ENCODE peak calls at places on chromosome 2, in ten cellular contexts. O is HFF-Myc, N is H9, R is GM10248, M is MCF 10A, K is thyroid gland, F is mammary epithelial cell, G is fibroblast of mammary gland, X is lower leg skin, D is fibroblast of the aortic adventitia. I is an unnamed sample.
A peak's percentile ranks its signal among the peaks of the same experiment; 100 is the strongest.

GRCh38 chr2:53770264-53770663 is 2.7 kb downstream of the CHAC2 start:
- DNase-seq in O (no peak), N (no peak), R (no peak), M (peak; percentile 58), K (no peak), F (peak; percentile 65), G (no peak), X (no peak), D (no peak), I (no peak)

GRCh38 chr2:166180951-166181812 is 53.4 kb upstream of the SCN1A start:
- DNase-seq in O (peak; percentile 26), N (peak; percentile 72), R (peak; percentile 44), M (peak; percentile 67), K (peak; percentile 34), F (peak; percentile 43), G (peak; percentile 53), X (no peak), D (peak; percentile 64), I (peak; percentile 64)

GRCh38 chr2:84708442-84708841 is 172.4 kb downstream of the TRABD2A start:
- DNase-seq in O (no peak), N (no peak), R (no peak), M (no peak), K (no peak), F (no peak), G (no peak), X (no peak), D (no peak), I (no peak)

GRCh38 chr2:37648316-37649011 is 23.0 kb downstream of the CDC42EP3 start:
- DNase-seq in O (no peak), N (no peak), R (no peak), M (no peak), K (peak; percentile 19), F (no peak), G (no peak), X (peak; percentile 89), D (peak; percentile 75), I (peak; percentile 23)

GRCh38 chr2:202657876-202658275 is 23.1 kb downstream of the FAM117B start:
- DNase-seq in O (no peak), N (no peak), R (no peak), M (no peak), K (no peak), F (no peak), G (no peak), X (no peak), D (no peak), I (no peak)

GRCh38 chr2:70785137-70785911 is 5.1 kb downstream of the FIGLA start:
- DNase-seq in O (no peak), N (peak; percentile 62), R (peak; percentile 41), M (peak; percentile 64), K (peak; percentile 31), F (no peak), G (peak; percentile 37), X (no peak), D (peak; percentile 33), I (peak; percentile 57)

GRCh38 chr2:11873346-11873745 is 126.9 kb downstream of the LPIN1 start:
- DNase-seq in O (no peak), N (no peak), R (no peak), M (no peak), K (no peak), F (no peak), G (no peak), X (no peak), D (no peak), I (no peak)

GRCh38 chr2:85704038-85704437 is 9.9 kb downstream of the GNLY start:
- DNase-seq in O (no peak), N (no peak), R (no peak), M (no peak), K (no peak), F (no peak), G (no peak), X (no peak), D (no peak), I (no peak)

GRCh38 chr2:147800316-147800715 is 44.5 kb upstream of the ACVR2A start:
- DNase-seq in O (no peak), N (no peak), R (no peak), M (no peak), K (no peak), F (no peak), G (no peak), X (no peak), D (no peak), I (no peak)

GRCh38 chr2:1727796-1728474 is 16.4 kb downstream of the PXDN start:
- DNase-seq in O (no peak), N (no peak), R (no peak), M (no peak), K (no peak), F (no peak), G (no peak), X (peak; percentile 74), D (no peak), I (no peak)

GRCh38 chr2:96146151-96146880 is 1.1 kb upstream of the DUSP2 start:
- DNase-seq in O (no peak), N (peak; percentile 29), R (peak; percentile 84), M (peak; percentile 47), K (peak; percentile 4), F (peak; percentile 58), G (no peak), X (no peak), D (no peak), I (no peak)

DNA sequence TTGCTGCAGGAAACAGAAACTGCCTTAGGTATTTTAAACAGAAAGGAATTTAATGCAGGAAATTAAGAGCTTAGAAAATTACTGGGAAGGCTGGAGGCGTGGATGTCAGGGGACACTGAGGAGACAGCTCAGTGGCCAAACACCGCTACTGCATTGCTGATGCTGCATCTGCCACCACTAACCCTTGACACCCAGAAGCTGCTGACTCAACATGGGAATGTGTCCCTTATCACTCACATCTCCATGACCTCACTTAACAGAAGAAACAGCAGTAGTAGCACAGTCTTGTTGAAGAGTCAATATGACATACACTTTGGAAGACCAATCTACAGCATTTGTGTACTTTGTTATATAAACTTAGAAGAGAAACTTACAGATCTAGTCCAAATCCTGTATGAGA is 906.1 kb downstream of the SLC4A3 start:
- DNase-seq in O (peak; percentile 43), N (peak; percentile 53), R (no peak), M (peak; percentile 8), K (no peak), F (peak; percentile 63), G (peak; percentile 57), X (no peak), D (no peak), I (peak; percentile 44)
- TF ChIP-seq CTCF in O (peak; percentile 43), N (peak; percentile 59), R (no peak), M (no peak), K (no peak), F (peak; percentile 52), G (peak; percentile 43), X (no peak), D (peak; percentile 36), I (peak; percentile 66)

GRCh38 chr2:220506466-220506865 is 879.0 kb downstream of the SLC4A3 start:
- DNase-seq in O (no peak), N (no peak), R (no peak), M (no peak), K (no peak), F (peak; percentile 52), G (no peak), X (no peak), D (no peak), I (no peak)

GRCh38 chr2:220513573-220514288 is 886.3 kb downstream of the SLC4A3 start:
- DNase-seq in O (no peak), N (no peak), R (no peak), M (no peak), K (no peak), F (peak; percentile 33), G (peak; percentile 31), X (no peak), D (no peak), I (no peak)

GRCh38 chr2:220509921-220510320 is 882.5 kb downstream of the SLC4A3 start:
- DNase-seq in O (no peak), N (no peak), R (no peak), M (no peak), K (no peak), F (no peak), G (no peak), X (no peak), D (no peak), I (no peak)

GRCh38 chr2:220512419-220512818 is 885.0 kb downstream of the SLC4A3 start:
- DNase-seq in O (no peak), N (no peak), R (no peak), M (no peak), K (no peak), F (no peak), G (peak; percentile 40), X (no peak), D (peak; percentile 65), I (no peak)

DNA sequence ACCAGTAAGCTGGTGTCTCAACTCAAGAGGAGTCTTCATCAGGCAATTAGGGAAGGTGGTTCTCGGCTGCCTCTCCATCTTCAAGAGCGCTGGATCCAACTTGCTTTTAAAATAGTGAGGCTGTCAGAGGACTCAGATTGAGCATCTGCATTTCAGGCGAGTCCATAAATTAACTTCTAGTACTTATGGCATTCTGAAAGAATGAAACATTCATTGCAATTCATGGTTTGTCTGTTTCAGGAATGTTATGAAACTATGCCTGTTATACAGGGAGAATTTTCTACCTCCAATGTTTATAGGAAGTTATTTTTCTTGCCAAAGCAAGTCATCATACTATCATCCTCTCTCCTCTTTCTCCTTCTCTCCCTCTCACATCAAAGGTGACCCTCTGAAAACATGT is 883.2 kb downstream of the SLC4A3 start:
- DNase-seq in O (no peak), N (no peak), R (no peak), M (no peak), K (no peak), F (no peak), G (no peak), X (no peak), D (no peak), I (no peak)
- TF ChIP-seq CTCF in O (no peak), N (no peak), R (no peak), M (no peak), K (no peak), F (no peak), G (no peak), X (no peak), D (no peak), I (no peak)

GRCh38 chr2:149329068-149329467 is 1.3 kb upstream of the LYPD6 start:
- DNase-seq in O (no peak), N (peak; percentile 41), R (no peak), M (peak; percentile 2), K (no peak), F (no peak), G (no peak), X (no peak), D (no peak), I (peak; percentile 51)
- TF ChIP-seq CTCF in O (peak; percentile 41), N (peak; percentile 71), R (no peak), M (peak; percentile 16), K (no peak), F (peak; percentile 17), G (peak; percentile 32), X (no peak), D (no peak), I (peak; percentile 58)

DNA sequence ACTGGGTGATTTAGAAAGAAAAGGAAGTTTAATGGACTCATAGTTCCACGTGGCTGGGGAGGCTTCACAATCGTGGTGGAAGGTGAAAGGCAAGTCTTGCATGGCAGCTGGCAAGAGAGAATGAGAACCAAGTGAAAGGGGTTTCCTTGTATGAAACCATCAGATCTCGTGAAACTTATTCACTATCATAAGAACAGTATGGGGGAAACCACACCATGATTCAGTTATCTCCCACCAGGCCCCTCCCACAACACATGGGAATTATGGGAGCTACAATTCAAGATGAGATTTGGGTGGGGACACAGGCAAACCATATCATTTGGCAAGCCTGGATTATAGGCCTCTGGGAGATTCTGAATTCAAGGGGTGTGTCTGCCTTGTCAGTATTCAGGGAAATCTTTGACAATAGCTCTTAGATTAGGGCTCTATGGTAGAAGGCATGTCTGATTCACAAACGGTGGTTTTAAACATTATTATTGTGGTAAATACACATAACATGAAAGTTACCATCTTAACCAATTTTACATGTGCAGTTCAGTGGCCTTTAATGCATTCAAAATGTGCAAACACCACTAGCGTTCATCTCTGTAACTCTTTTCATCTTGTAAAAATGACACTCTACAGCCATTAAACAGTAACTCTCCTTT is 15.3 kb upstream of the PLB1 start:
- DNase-seq in O (no peak), N (no peak), R (no peak), M (no peak), K (no peak), F (no peak), G (no peak), X (no peak), D (no peak), I (no peak)
- TF ChIP-seq CTCF in O (no peak), N (no peak), R (no peak), M (no peak), K (no peak), F (no peak), G (no peak), X (no peak), D (no peak), I (no peak)